ENCODE peak calls at places on chromosomes 12 and 14, in four cellular contexts. One of them, this sample, is unnamed.

GRCh38 chr14:30283822-30284446 is 275.0 kb upstream of the G2E3 start:
- DNase-seq in SK-N-SH: peak; percentile 7
- DNase-seq in K562: peak; percentile 14
- DNase-seq in HepG2: peak; percentile 37
- DNase-seq in this sample: no peak

GRCh38 chr14:83969998-83970397 is 1559.9 kb upstream of the FLRT2 start:
- DNase-seq in K562: no peak
- DNase-seq in SK-N-SH: no peak
- DNase-seq in HepG2: no peak
- DNase-seq in this sample: no peak

GRCh38 chr12:47190271-47190750 is 110.6 kb upstream of the AMIGO2 start:
- DNase-seq in SK-N-SH: no peak
- DNase-seq in K562: no peak
- DNase-seq in HepG2: no peak
- DNase-seq in this sample: no peak

GRCh38 chr12:6157482-6157881 is 33.0 kb upstream of the VWF start:
- DNase-seq in HepG2: no peak
- DNase-seq in SK-N-SH: no peak
- DNase-seq in K562: no peak
- DNase-seq in this sample: no peak

GRCh38 chr12:64083285-64084210 is 138.5 kb downstream of the KICS2 start:
- DNase-seq in K562: no peak
- DNase-seq in HepG2: no peak
- DNase-seq in SK-N-SH: peak; percentile 37
- DNase-seq in this sample: peak; percentile 94

GRCh38 chr12:110582286-110583136 is 607 bp downstream of the PPTC7 start:
- DNase-seq in K562: peak; percentile 78
- DNase-seq in HepG2: no peak
- DNase-seq in SK-N-SH: peak; percentile 84
- DNase-seq in this sample: peak; percentile 82

GRCh38 chr12:82817368-82817767 is 130.7 kb downstream of the TMTC2 start:
- DNase-seq in HepG2: no peak
- DNase-seq in SK-N-SH: no peak
- DNase-seq in K562: no peak
- DNase-seq in this sample: no peak

GRCh38 chr12:6212086-6212485 is 11.9 kb downstream of the CD9 start:
- DNase-seq in K562: no peak
- DNase-seq in HepG2: no peak
- DNase-seq in SK-N-SH: no peak
- DNase-seq in this sample: no peak

GRCh38 chr12:389138-390096 is at the start of gene KDM5A:
- DNase-seq in HepG2: peak; percentile 86
- DNase-seq in K562: peak; percentile 80
- DNase-seq in SK-N-SH: peak; percentile 91
- DNase-seq in this sample: peak; percentile 95

GRCh38 chr12:108647199-108647935 is 13.7 kb upstream of the SELPLG start:
- DNase-seq in K562: no peak
- DNase-seq in HepG2: no peak
- DNase-seq in SK-N-SH: no peak
- DNase-seq in this sample: no peak

GRCh38 chr12:128043317-128043716 is 223.7 kb upstream of the TMEM132C start:
- DNase-seq in K562: no peak
- DNase-seq in HepG2: no peak
- DNase-seq in SK-N-SH: no peak
- DNase-seq in this sample: no peak

GRCh38 chr14:61335049-61335448 is 13.7 kb downstream of the PRKCH start:
- DNase-seq in SK-N-SH: no peak
- DNase-seq in K562: no peak
- DNase-seq in HepG2: no peak
- DNase-seq in this sample: no peak

GRCh38 chr12:119176267-119177055 is 2.3 kb upstream of the HSPB8 start:
- DNase-seq in K562: no peak
- DNase-seq in SK-N-SH: no peak
- DNase-seq in HepG2: peak; percentile 15
- DNase-seq in this sample: peak; percentile 99

DNA sequence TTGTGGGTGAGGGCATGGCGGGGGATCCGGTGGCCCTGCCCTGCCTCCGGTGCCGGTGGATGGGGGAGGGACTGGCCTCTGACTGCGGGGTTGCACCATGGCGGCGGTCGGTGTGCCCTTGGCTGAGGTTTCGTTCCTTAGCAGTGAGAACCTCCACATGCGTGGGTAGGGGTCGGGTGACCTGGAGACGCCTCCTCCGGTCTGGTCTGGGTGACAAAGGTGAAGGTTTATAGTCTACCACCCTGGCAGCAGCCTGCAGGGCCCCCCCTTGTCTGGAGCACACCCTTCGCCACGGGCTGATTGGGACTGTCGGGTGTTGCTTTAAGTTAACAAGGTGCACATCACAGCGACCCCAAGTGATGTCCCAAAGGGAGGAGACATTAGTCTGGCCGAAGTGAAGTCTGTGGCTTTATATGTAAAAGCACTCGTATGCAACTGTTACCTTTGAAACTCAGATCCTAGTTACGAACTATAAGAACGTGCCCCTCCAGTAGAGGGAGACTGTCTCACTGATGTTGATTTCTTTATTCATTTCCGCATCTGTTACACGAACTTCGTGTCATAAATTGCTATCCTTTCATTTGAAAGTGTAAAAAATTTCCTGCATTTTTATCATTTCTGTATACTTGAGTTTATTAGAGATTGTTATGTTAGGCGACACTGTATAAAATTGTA is 74.4 kb downstream of the WDR20 start:
- DNase-seq in SK-N-SH: no peak
- DNase-seq in K562: no peak
- DNase-seq in HepG2: no peak
- DNase-seq in this sample: no peak
- TF ChIP-seq CTCF in SK-N-SH: peak; percentile 34
- TF ChIP-seq CTCF in K562: peak; percentile 20
- TF ChIP-seq CTCF in HepG2: peak; percentile 31
- TF ChIP-seq CTCF in this sample: no peak

DNA sequence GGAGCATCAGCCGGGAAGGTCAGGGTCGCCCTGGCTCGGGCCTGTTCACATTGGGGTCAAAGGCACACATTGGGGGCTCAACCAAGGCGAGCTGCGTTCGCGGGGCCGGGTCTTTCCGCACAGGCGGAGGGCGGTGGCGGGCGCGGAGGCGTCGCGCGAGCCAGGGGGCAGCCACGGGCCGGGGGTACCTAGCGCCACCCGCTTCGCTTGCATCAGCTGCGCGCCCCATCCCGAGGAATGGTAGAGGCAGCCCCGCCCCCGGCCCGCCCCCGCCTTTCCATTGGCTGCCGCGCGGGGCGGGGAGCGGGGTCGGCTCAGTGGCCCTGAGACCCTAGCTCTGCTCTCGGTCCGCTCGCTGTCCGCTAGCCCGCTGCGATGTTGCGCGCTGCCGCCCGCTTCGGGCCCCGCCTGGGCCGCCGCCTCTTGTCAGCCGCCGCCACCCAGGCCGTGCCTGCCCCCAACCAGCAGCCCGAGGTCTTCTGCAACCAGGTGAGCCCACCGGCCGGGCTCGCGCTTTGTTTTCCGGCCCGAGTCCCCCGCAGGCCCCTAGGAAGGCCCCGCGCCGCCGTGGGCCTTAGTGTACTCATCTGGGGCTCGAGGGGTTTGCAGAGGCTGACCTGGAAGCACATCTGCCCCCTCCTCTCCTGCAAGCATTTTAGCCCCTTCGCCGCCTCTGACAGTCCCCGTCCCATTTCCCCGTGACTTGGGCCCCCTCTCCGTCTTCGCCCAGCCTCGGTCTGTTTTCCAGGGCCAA is at the start of gene ALDH2:
- DNase-seq in HepG2: peak; percentile 72
- DNase-seq in K562: peak; percentile 98
- DNase-seq in SK-N-SH: peak; percentile 99
- DNase-seq in this sample: peak; percentile 91
- TF ChIP-seq POLR2AphosphoS5 in HepG2: peak; percentile 73
- TF ChIP-seq POLR2AphosphoS5 in K562: no peak
- TF ChIP-seq POLR2AphosphoS5 in SK-N-SH: peak; percentile 30
- TF ChIP-seq POLR2AphosphoS5 in this sample: peak; percentile 94

GRCh38 chr14:60254176-60254575 is 5.2 kb downstream of the PPM1A start:
- DNase-seq in K562: no peak
- DNase-seq in HepG2: peak; percentile 18
- DNase-seq in SK-N-SH: no peak
- DNase-seq in this sample: no peak

GRCh38 chr14:60250318-60251035 is 1.5 kb downstream of the PPM1A start:
- DNase-seq in SK-N-SH: peak; percentile 36
- DNase-seq in HepG2: peak; percentile 49
- DNase-seq in K562: no peak
- DNase-seq in this sample: no peak

GRCh38 chr14:60252630-60253029 is 3.6 kb downstream of the PPM1A start:
- DNase-seq in HepG2: no peak
- DNase-seq in K562: no peak
- DNase-seq in SK-N-SH: no peak
- DNase-seq in this sample: no peak

GRCh38 chr14:60251877-60252276 is 2.9 kb downstream of the PPM1A start:
- DNase-seq in HepG2: no peak
- DNase-seq in SK-N-SH: no peak
- DNase-seq in K562: no peak
- DNase-seq in this sample: no peak

GRCh38 chr14:60253649-60254048 is 4.6 kb downstream of the PPM1A start:
- DNase-seq in HepG2: no peak
- DNase-seq in K562: no peak
- DNase-seq in SK-N-SH: no peak
- DNase-seq in this sample: no peak
- H3K4me3 ChIP-seq in HepG2: no peak overlapping the region
- H3K4me3 ChIP-seq in K562: no peak overlapping the region
- H3K4me3 ChIP-seq in SK-N-SH: no peak overlapping the region
- H3K4me3 ChIP-seq in this sample: no peak overlapping the region

GRCh38 chr12:132190012-132190755 is 45.9 kb downstream of the NOC4L start:
- DNase-seq in SK-N-SH: no peak
- DNase-seq in K562: no peak
- DNase-seq in HepG2: no peak
- DNase-seq in this sample: no peak

GRCh38 chr12:132190834-132191500 is 46.7 kb downstream of the NOC4L start:
- DNase-seq in HepG2: no peak
- DNase-seq in SK-N-SH: no peak
- DNase-seq in K562: no peak
- DNase-seq in this sample: no peak

GRCh38 chr12:132189378-132190011 is 45.2 kb downstream of the NOC4L start:
- DNase-seq in HepG2: no peak
- DNase-seq in SK-N-SH: peak; percentile 64
- DNase-seq in K562: peak; percentile 96
- DNase-seq in this sample: peak; percentile 97

GRCh38 chr12:132194056-132194455 is 49.8 kb downstream of the NOC4L start:
- DNase-seq in K562: peak; percentile 68
- DNase-seq in SK-N-SH: no peak
- DNase-seq in HepG2: no peak
- DNase-seq in this sample: no peak

DNA sequence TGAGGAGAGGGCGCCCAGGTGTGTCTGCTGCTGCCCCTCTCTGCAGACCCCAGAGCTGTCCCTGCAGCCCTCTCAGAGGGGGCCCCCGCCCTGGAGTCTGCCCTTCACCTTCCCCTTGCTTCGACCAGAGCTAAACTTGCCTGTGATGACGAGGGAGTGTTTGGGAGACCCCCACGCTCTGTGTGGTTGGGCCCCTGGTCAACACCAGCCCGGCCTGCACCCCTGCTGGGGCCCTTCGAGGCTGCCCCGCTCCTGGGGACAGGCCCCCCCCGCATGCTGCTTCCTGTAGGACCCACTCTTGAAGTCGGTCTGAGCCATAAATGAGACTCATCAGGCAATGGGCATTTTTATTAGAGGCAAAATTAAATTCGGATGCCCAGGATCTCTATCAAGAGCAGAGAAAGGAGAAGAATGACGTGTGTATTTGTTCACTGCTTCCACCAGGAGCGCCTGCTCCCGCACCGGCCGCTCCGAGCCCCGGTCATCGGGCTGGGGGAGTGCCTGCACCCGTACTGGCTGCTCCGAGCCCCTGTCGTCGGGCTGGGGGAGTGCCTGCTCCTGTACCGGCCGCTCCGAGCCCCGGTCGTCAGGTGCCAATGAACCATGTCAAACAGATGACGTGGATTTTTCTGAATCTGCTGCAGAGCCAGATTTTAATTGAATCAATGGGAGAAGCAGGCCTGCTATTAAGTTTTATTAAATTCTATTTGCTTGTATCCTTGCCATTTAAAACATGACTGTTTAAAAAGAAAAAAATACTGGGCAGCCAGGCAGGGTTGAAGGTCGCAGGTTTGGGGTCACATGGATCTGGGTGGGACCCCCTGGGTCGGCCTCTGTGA is 47.7 kb downstream of the NOC4L start:
- DNase-seq in HepG2: no peak
- DNase-seq in SK-N-SH: peak; percentile 80
- DNase-seq in K562: no peak
- DNase-seq in this sample: no peak
- TF ChIP-seq CTCF in HepG2: no peak
- TF ChIP-seq CTCF in SK-N-SH: no peak
- TF ChIP-seq CTCF in K562: no peak
- TF ChIP-seq CTCF in this sample: no peak

GRCh38 chr14:35423621-35424020 is 19.1 kb upstream of the NFKBIA start:
- DNase-seq in HepG2: no peak
- DNase-seq in SK-N-SH: no peak
- DNase-seq in K562: no peak
- DNase-seq in this sample: no peak

GRCh38 chr14:35418093-35418492 is 13.5 kb upstream of the NFKBIA start:
- DNase-seq in HepG2: no peak
- DNase-seq in K562: no peak
- DNase-seq in SK-N-SH: no peak
- DNase-seq in this sample: no peak

GRCh38 chr14:35416108-35416750 is 11.7 kb upstream of the NFKBIA start:
- DNase-seq in K562: no peak
- DNase-seq in SK-N-SH: no peak
- DNase-seq in HepG2: no peak
- DNase-seq in this sample: no peak

GRCh38 chr14:35420036-35420811 is 15.7 kb upstream of the NFKBIA start:
- DNase-seq in SK-N-SH: peak; percentile 32
- DNase-seq in K562: no peak
- DNase-seq in HepG2: no peak
- DNase-seq in this sample: no peak

GRCh38 chr14:35419429-35419841 is 14.9 kb upstream of the NFKBIA start:
- DNase-seq in SK-N-SH: no peak
- DNase-seq in HepG2: peak; percentile 52
- DNase-seq in K562: no peak
- DNase-seq in this sample: no peak
- TF ChIP-seq POLR2AphosphoS5 in SK-N-SH: no peak
- TF ChIP-seq POLR2AphosphoS5 in HepG2: no peak
- TF ChIP-seq POLR2AphosphoS5 in K562: no peak
- TF ChIP-seq POLR2AphosphoS5 in this sample: no peak

DNA sequence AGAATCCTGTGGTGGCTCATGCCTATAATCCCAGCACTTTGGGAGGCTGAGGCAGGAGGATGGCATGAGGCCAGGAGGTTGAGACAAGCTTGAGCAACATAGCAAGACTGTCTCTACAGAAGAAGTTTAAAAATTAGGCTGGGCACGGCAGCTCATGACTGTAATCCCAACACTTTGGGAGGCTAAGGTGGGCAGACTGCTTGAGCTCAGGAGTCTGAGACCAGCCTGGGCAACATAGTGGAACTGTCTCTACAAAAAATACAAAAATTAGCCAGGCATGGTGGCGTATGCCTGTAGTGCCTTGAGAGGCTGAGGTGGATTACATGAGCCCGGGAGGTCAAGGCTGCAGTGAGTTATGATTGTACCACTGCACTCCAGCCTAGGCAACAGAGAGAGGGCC is 998 bp upstream of the CYP27B1 start:
- DNase-seq in SK-N-SH: no peak
- DNase-seq in K562: no peak
- DNase-seq in HepG2: no peak
- DNase-seq in this sample: no peak
- H3K4me3 ChIP-seq in SK-N-SH: no peak overlapping the region
- H3K4me3 ChIP-seq in K562: no peak overlapping the region
- H3K4me3 ChIP-seq in HepG2: no peak overlapping the region
- H3K4me3 ChIP-seq in this sample: no peak overlapping the region

GRCh38 chr14:69720912-69721311 is 46.0 kb upstream of the SRSF5 start:
- DNase-seq in HepG2: no peak
- DNase-seq in K562: no peak
- DNase-seq in SK-N-SH: no peak
- DNase-seq in this sample: no peak
- TF ChIP-seq CTCF in HepG2: no peak
- TF ChIP-seq CTCF in K562: no peak
- TF ChIP-seq CTCF in SK-N-SH: no peak
- TF ChIP-seq CTCF in this sample: no peak

This sample was measured in sigmoid colon.